ENCODE peak calls at places on chromosomes 5 and 9, in four cellular contexts. X is CD4-positive, CD25-positive, alpha-beta regulatory T cell; V is upper lobe of right lung; B is mesendoderm. I is an unnamed sample. For H3K27me3, the result is how much of the 10 kb centered on the place peaks cover.

GRCh38 chr9:123678038-123678877 is 251.7 kb downstream of the DENND1A start:
- DNase-seq in X (no peak), V (no peak), B (no peak), I (no peak)

GRCh38 chr5:130978475-130978874 is 186.6 kb downstream of the HINT1 start:
- DNase-seq in X (no peak), V (no peak), B (no peak), I (no peak)

GRCh38 chr9:6873862-6874261 is 116.1 kb downstream of the KDM4C start:
- DNase-seq in X (no peak), V (no peak), B (no peak), I (no peak)

GRCh38 chr5:93517828-93518227 is 63.2 kb downstream of the NR2F1-AS1 start:
- DNase-seq in X (no peak), V (no peak), B (no peak), I (no peak)

GRCh38 chr5:180910735-180911134 is 11.8 kb downstream of the BTNL8 start:
- DNase-seq in X (no peak), V (no peak), B (peak), I (no peak)

GRCh38 chr5:20601678-20602100 is 613.7 kb upstream of the CDH18 start:
- DNase-seq in X (no peak), V (no peak), B (peak), I (no peak)

GRCh38 chr5:142364251-142365145 is 39.7 kb upstream of the SPRY4 start:
- DNase-seq in X (no peak), V (no peak), B (peak), I (no peak)

GRCh38 chr5:178496661-178497060 is 93.5 kb downstream of the COL23A1 start:
- DNase-seq in X (no peak), V (no peak), B (no peak), I (no peak)

GRCh38 chr9:134629586-134630392 is 11.8 kb upstream of the COL5A1 start:
- DNase-seq in X (no peak), V (peak), B (no peak), I (no peak)

GRCh38 chr9:33263936-33264472 is 504 bp downstream of the BAG1 start:
- DNase-seq in X (peak), V (no peak), B (no peak), I (peak)

GRCh38 chr5:32232441-32233219 is 58.5 kb upstream of the GOLPH3 start:
- DNase-seq in X (peak), V (peak), B (peak), I (peak)

GRCh38 chr5:151632941-151633340 is 41.8 kb upstream of the FAT2 start:
- DNase-seq in X (no peak), V (no peak), B (no peak), I (no peak)
- H3K27me3 ChIP-seq in X (under half), V (under half), B (under half), I (under half)

DNA sequence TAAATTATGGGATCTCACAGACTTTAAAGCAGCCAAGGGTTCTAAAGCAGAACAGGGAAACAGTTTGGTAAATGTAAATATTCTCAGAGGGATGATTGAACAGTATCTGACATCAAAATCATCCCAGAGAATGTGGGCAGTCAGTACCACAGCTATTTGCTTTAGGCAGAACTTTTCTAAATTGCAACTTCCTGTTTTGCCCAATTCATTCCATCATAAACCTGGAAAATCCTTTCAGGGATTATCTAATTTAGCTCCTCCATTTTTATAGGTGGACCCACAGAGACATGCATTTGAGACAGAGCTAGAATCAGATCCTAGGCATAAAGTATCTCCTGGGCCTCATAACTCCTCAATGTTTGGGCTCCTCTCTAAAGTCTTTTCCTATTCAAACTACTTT is 12.4 kb downstream of the NR6A1 start:
- DNase-seq in X (no peak), V (no peak), B (no peak), I (no peak)
- H3K27me3 ChIP-seq in X (half or more), V (under half), B (under half), I (under half)

GRCh38 chr5:133613743-133614142 is 1.4 kb upstream of the FSTL4 start:
- DNase-seq in X (no peak), V (no peak), B (no peak), I (no peak)

GRCh38 chr5:133610489-133611356 is 1.6 kb downstream of the FSTL4 start:
- DNase-seq in X (peak), V (peak), B (peak), I (peak)

GRCh38 chr5:133613184-133613583 is 843 bp upstream of the FSTL4 start:
- DNase-seq in X (no peak), V (no peak), B (no peak), I (no peak)

GRCh38 chr5:133612021-133612860 is at the start of gene FSTL4:
- DNase-seq in X (peak), V (peak), B (peak), I (no peak)

DNA sequence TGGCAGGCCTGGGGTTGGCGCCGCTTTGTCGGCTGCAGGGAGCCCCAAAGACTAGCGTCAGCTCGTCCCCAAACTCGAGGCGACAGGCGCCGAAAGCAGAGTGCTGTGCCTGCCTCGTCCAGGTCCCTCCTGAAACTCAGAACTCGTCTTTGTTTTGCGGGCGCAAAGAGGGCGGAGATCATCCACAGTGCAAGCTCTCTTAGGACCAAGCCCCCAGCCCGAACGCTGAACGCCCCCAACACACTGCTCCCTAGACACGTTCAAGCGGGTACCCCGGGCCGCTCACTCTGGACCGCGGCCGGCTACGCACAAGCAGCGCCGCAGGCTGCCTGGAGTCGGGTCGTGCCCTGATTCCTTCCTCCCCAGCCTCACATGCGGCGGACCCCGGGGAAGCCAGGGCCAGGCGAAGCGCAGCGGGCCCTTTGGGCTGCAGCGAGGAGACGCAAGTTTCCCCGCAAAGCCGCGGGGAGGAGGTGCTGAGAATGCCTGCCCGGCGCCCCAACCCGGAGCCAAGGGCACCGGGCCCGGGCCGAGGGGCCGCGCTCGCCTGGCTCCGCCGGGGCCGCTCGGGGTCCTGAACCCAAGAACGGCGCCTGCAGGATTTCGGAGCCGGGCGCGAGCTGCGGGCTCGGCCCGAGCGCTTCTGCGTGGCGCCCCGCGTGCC is 852 bp downstream of the FSTL4 start:
- DNase-seq in X (no peak), V (no peak), B (peak), I (no peak)
- H3K27me3 ChIP-seq in X (under half), V (half or more), B (under half), I (under half)

GRCh38 chr9:111098661-111099060 is 60.4 kb upstream of the LPAR1 start:
- DNase-seq in X (no peak), V (no peak), B (no peak), I (no peak)

GRCh38 chr9:111098093-111098492 is 59.8 kb upstream of the LPAR1 start:
- DNase-seq in X (no peak), V (no peak), B (no peak), I (no peak)

GRCh38 chr9:111096051-111096450 is 57.8 kb upstream of the LPAR1 start:
- DNase-seq in X (no peak), V (no peak), B (peak), I (no peak)

GRCh38 chr9:111102793-111103474 is 64.7 kb upstream of the LPAR1 start:
- DNase-seq in X (no peak), V (no peak), B (no peak), I (no peak)

DNA sequence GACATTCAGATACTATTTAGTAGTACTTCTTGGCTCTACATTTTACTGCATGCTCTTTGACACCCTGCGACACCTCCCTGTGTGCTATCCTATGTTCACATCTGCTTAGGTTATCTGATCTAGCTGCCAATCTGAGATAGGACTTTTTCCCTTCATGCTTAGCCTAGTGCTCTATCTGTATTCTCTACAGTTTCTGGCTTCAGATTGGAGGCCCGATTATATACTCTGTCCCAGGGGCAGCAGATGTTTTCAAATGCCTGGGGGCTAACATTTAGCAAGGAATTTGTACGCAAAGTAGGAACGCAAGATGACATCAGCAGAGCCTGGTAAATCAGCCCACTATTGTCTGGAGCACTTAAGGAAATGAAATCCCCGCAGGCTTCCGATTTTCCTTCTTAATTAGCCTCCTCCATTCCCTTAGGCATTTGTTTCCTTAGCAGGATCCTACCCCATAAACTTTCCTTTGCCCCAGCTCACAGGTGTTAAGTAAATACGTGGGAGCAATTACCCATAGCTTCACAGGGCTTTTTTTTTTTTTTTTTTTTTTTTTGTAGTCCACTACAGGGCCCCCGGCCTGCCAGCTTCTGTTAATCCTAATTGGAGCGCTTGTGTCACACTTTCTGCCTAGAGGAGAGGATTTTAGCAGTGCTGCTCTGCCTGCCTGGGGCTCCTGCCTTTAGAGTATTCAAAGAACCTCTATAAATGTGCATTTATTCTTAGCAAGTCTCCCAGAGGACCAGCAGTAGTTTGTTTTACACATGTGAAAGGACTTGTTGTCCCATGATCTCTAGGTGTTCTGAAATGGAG is 61.1 kb upstream of the LPAR1 start:
- DNase-seq in X (no peak), V (no peak), B (peak), I (no peak)
- H3K27me3 ChIP-seq in X (under half), V (under half), B (under half), I (under half)

I was measured in naive thymus-derived CD4-positive, alpha-beta T cell.